ENCODE peak calls at places on chromosomes 1 and 21, in five cellular contexts. P is epithelial cell of proximal tubule, X is GM23338, C is cardiac septum, V is astrocyte of the spinal cord. D is an unnamed sample.
A peak's percentile ranks its signal among the peaks of the same experiment; 100 is the strongest.

GRCh38 chr1:174700775-174701174 is 253.0 kb downstream of the GPR52 start:
- DNase-seq in V (peak; percentile 22), X (no peak), P (no peak), C (no peak), D (peak; percentile 31)

GRCh38 chr21:41611966-41612606 is 104.1 kb upstream of the TMPRSS2 start:
- DNase-seq in V (no peak), P (no peak), X (peak; percentile 73), C (no peak), D (no peak)

GRCh38 chr1:201172999-201173610 is 17.5 kb upstream of the IGFN1 start:
- DNase-seq in V (no peak), X (no peak), C (peak; percentile 53), P (no peak), D (no peak)

GRCh38 chr1:220458936-220459335 is 69.0 kb upstream of the MARK1 start:
- DNase-seq in P (no peak), V (no peak), C (no peak), X (no peak), D (no peak)

GRCh38 chr1:197269053-197269452 is 1.0 kb downstream of the CRB1 start:
- DNase-seq in P (no peak), C (no peak), X (no peak), V (no peak), D (no peak)

GRCh38 chr1:200248541-200248940 is 161.3 kb downstream of the ZNF281 start:
- DNase-seq in X (no peak), V (no peak), P (no peak), C (no peak), D (no peak)

GRCh38 chr1:115595279-115596079 is 46.3 kb upstream of the VANGL1 start:
- DNase-seq in C (peak; percentile 88), X (peak; percentile 90), P (peak; percentile 58), V (peak; percentile 97), D (peak; percentile 87)

GRCh38 chr1:202076050-202076511 is 46.6 kb upstream of the GPR37L1 start:
- DNase-seq in P (no peak), C (no peak), X (no peak), V (no peak), D (no peak)

GRCh38 chr1:23471473-23472075 is 12.4 kb downstream of the ASAP3 start:
- DNase-seq in V (no peak), X (no peak), C (no peak), P (no peak), D (no peak)

GRCh38 chr1:51760872-51761271 is 117.7 kb downstream of the NRDC start:
- DNase-seq in V (no peak), X (no peak), P (no peak), C (no peak), D (no peak)

GRCh38 chr1:32413507-32414185 is 19.4 kb upstream of the BSDC1 start:
- DNase-seq in X (peak; percentile 94), C (no peak), V (peak; percentile 27), P (no peak), D (no peak)

GRCh38 chr1:66575739-66576138 is 41.8 kb downstream of the SGIP1 start:
- DNase-seq in X (no peak), V (peak; percentile 70), C (no peak), P (no peak), D (no peak)

GRCh38 chr1:108933944-108934343 is 29.3 kb downstream of the CLCC1 start:
- DNase-seq in X (no peak), C (no peak), P (no peak), V (no peak), D (no peak)

GRCh38 chr1:234629026-234629425 is 19.0 kb upstream of the IRF2BP2 start:
- DNase-seq in C (no peak), X (no peak), V (no peak), P (no peak), D (no peak)

GRCh38 chr1:201566933-201567801 is 28.2 kb downstream of the NAV1 start:
- DNase-seq in C (no peak), P (no peak), V (no peak), X (no peak), D (no peak)

GRCh38 chr1:42295816-42296215 is 39.2 kb downstream of the FOXJ3 start:
- DNase-seq in X (no peak), P (no peak), V (no peak), C (no peak), D (peak; percentile 12)

GRCh38 chr1:225911207-225912130 is 12.6 kb downstream of the PYCR2 start:
- DNase-seq in V (peak; percentile 31), X (peak; percentile 88), C (peak; percentile 81), P (no peak), D (no peak)

GRCh38 chr1:111690306-111690617 is 48.9 kb downstream of the INKA2 start:
- DNase-seq in P (peak; percentile 70), C (no peak), X (no peak), V (peak; percentile 95), D (peak; percentile 81)

GRCh38 chr1:93471911-93472310 is 24.0 kb downstream of the FNBP1L start:
- DNase-seq in V (peak; percentile 87), C (no peak), P (no peak), X (no peak), D (peak; percentile 60)

GRCh38 chr1:202575906-202576653 is 134.2 kb downstream of the SYT2 start:
- DNase-seq in P (no peak), C (no peak), V (no peak), X (no peak), D (no peak)

GRCh38 chr1:56644941-56645662 is at the start of gene PRKAA2:
- DNase-seq in X (peak; percentile 73), V (no peak), P (no peak), C (peak; percentile 79), D (no peak)

GRCh38 chr21:33402011-33402979 is 918 bp upstream of the IFNGR2 start:
- DNase-seq in P (no peak), V (peak; percentile 59), C (peak; percentile 85), X (peak; percentile 77), D (peak; percentile 74)

GRCh38 chr1:78884685-78885452 is 121.7 kb downstream of the ADGRL4 start:
- DNase-seq in X (no peak), P (no peak), V (peak; percentile 25), C (no peak), D (no peak)

GRCh38 chr1:19029191-19030085 is 73.0 kb upstream of the IFFO2 start:
- DNase-seq in X (no peak), C (no peak), V (no peak), P (no peak), D (no peak)

D was measured in GM04503.